ENCODE peak calls at places on chromosomes 11 and 22, in six cellular contexts. M is NCI-H2081; I is effector memory CD4-positive, alpha-beta T cell; C is activated CD8-positive, alpha-beta memory T cell treated with anti-CD3 and anti-CD28 coated beads for 24 hours; N is cardiac muscle cell; S is effector memory CD8-positive, alpha-beta T cell. K is an unnamed sample.

GRCh38 chr11:88341852-88342251 is 4.3 kb upstream of the CTSC start:
- DNase-seq in M (no peak), I (no peak), C (no peak), N (no peak), S (no peak), K (no peak)

GRCh38 chr22:27100789-27101188 is 443.4 kb downstream of the MIAT start:
- DNase-seq in M (no peak), I (no peak), C (no peak), N (peak; percentile 67), S (no peak), K (no peak)

GRCh38 chr22:39490966-39491680 is 11.0 kb upstream of the MIEF1 start:
- DNase-seq in M (no peak), I (no peak), C (no peak), N (no peak), S (no peak), K (no peak)

GRCh38 chr22:38285015-38285414 is 12.2 kb upstream of the TMEM184B start:
- DNase-seq in M (no peak), I (no peak), C (no peak), N (no peak), S (no peak), K (no peak)

GRCh38 chr11:4027746-4028145 is 66.9 kb upstream of the RRM1 start:
- DNase-seq in M (no peak), I (no peak), C (no peak), N (no peak), S (no peak), K (no peak)

GRCh38 chr11:71977743-71978418 is 20.8 kb upstream of the IL18BP start:
- DNase-seq in M (peak; percentile 22), I (peak; percentile 30), C (peak; percentile 71), N (peak; percentile 47), S (peak; percentile 46), K (peak; percentile 80)

GRCh38 chr11:126951465-126951864 is 49.1 kb downstream of the KIRREL3 start:
- DNase-seq in M (no peak), I (no peak), C (no peak), N (no peak), S (no peak), K (no peak)

GRCh38 chr11:11618973-11619435 is 2.8 kb downstream of the GALNT18 start:
- DNase-seq in M (no peak), I (no peak), C (no peak), N (peak; percentile 26), S (no peak), K (no peak)

GRCh38 chr11:102111787-102112653 is 1.8 kb downstream of the YAP1 start:
- DNase-seq in M (no peak), I (no peak), C (no peak), N (peak; percentile 49), S (no peak), K (no peak)

GRCh38 chr22:43110927-43111623 is 525 bp downstream of the BIK start:
- DNase-seq in M (no peak), I (peak; percentile 30), C (peak; percentile 70), N (peak; percentile 34), S (peak; percentile 20), K (peak; percentile 44)